ENCODE peak calls at places on chromosome 18, in five cellular contexts. Y is LoVo, O is lower lobe of right lung, J is naive B cell, U is progenitor cell of endocrine pancreas. R is an unnamed sample.

GRCh38 chr18:61998957-61999356 is 106.2 kb upstream of the RNF152 start:
- DNase-seq in U (no peak), Y (no peak), J (no peak), O (no peak), R (no peak)

GRCh38 chr18:27599202-27599829 is 414.2 kb upstream of the CHST9 start:
- DNase-seq in U (peak; percentile 42), Y (peak; percentile 58), O (no peak), J (peak; percentile 5), R (peak; percentile 71)

GRCh38 chr18:72086421-72086820 is 457.7 kb downstream of the CBLN2 start:
- DNase-seq in O (no peak), U (no peak), Y (peak; percentile 14), J (no peak), R (no peak)

GRCh38 chr18:6949800-6950586 is 167.6 kb downstream of the LAMA1 start:
- DNase-seq in O (no peak), U (no peak), Y (no peak), J (no peak), R (no peak)

GRCh38 chr18:23972416-23972815 is 42.1 kb upstream of the TTC39C start:
- DNase-seq in O (no peak), U (no peak), Y (no peak), J (no peak), R (no peak)

GRCh38 chr18:11946756-11947155 is 34.6 kb upstream of the IMPA2 start:
- DNase-seq in J (no peak), O (no peak), U (no peak), Y (no peak), R (no peak)

GRCh38 chr18:24989760-24990547 is 362.0 kb downstream of the ZNF521 start:
- DNase-seq in Y (no peak), U (no peak), J (peak; percentile 2), O (no peak), R (no peak)

GRCh38 chr18:74571895-74572680 is 25.6 kb upstream of the ZNF407 start:
- DNase-seq in O (no peak), U (no peak), J (no peak), Y (no peak), R (no peak)

GRCh38 chr18:29164020-29164706 is 987.2 kb upstream of the CDH2 start:
- DNase-seq in U (no peak), O (no peak), Y (peak; percentile 45), J (no peak), R (no peak)

GRCh38 chr18:36419913-36420531 is 122.5 kb downstream of the FHOD3 start:
- DNase-seq in J (no peak), O (no peak), Y (peak; percentile 18), U (no peak), R (no peak)

GRCh38 chr18:34540897-34541296 is 169.2 kb upstream of the DTNA start:
- DNase-seq in U (no peak), Y (no peak), J (no peak), O (no peak), R (no peak)

GRCh38 chr18:1147616-1148184 is 243.0 kb downstream of the ADCYAP1 start:
- DNase-seq in U (no peak), O (no peak), J (no peak), Y (no peak), R (peak; percentile 24)

GRCh38 chr18:48938827-48939367 is 11.9 kb downstream of the SMAD7 start:
- DNase-seq in Y (no peak), O (no peak), J (no peak), U (no peak), R (no peak)

GRCh38 chr18:36298113-36298701 is 694 bp downstream of the FHOD3 start:
- DNase-seq in O (no peak), Y (no peak), J (no peak), U (peak; percentile 39), R (peak; percentile 65)

GRCh38 chr18:72233106-72233505 is 311.0 kb downstream of the CBLN2 start:
- DNase-seq in U (no peak), J (no peak), O (no peak), Y (no peak), R (no peak)

GRCh38 chr18:59837586-59837985 is 62.2 kb upstream of the PMAIP1 start:
- DNase-seq in O (no peak), J (peak; percentile 54), Y (peak; percentile 74), U (peak; percentile 14), R (peak; percentile 33)

GRCh38 chr18:12041561-12041960 is 52.1 kb upstream of the ANKRD62 start:
- DNase-seq in U (no peak), J (no peak), O (no peak), Y (no peak), R (no peak)

GRCh38 chr18:46411862-46412690 is 244.9 kb downstream of the LOXHD1 start:
- DNase-seq in O (no peak), J (no peak), Y (no peak), U (no peak), R (no peak)

GRCh38 chr18:77635441-77635840 is 385.8 kb downstream of the GALR1 start:
- DNase-seq in O (no peak), J (no peak), U (no peak), Y (no peak), R (no peak)

GRCh38 chr18:61742555-61743429 is 150.0 kb downstream of the RNF152 start:
- DNase-seq in O (no peak), J (no peak), Y (no peak), U (no peak), R (no peak)

GRCh38 chr18:8705941-8706544 is 687 bp downstream of the MTCL1 start:
- DNase-seq in J (peak; percentile 23), O (no peak), U (no peak), Y (peak; percentile 9), R (peak; percentile 56)

GRCh38 chr18:76522104-76522503 is 27.1 kb upstream of the ZNF516 start:
- DNase-seq in U (no peak), J (no peak), Y (no peak), O (no peak), R (no peak)

GRCh38 chr18:67216846-67217245 is 299.7 kb downstream of the DSEL start:
- DNase-seq in Y (no peak), O (no peak), J (no peak), U (no peak), R (no peak)

GRCh38 chr18:51867767-51868166 is 472.2 kb upstream of the DCC start:
- DNase-seq in U (no peak), O (no peak), J (no peak), Y (peak; percentile 19), R (no peak)

R was measured in glutamatergic neuron.